ENCODE peak calls at places on chromosomes 16 and 17, in ten cellular contexts. One of them, this sample, is unnamed.

GRCh38 chr16:27264151-27264550 is 4.4 kb downstream of the NSMCE1 start:
- DNase-seq in pancreas: no peak
- DNase-seq in K562: no peak
- DNase-seq in foreskin fibroblast: peak
- DNase-seq in CD8-positive, alpha-beta memory T cell: no peak
- DNase-seq in cardiac muscle cell: no peak
- DNase-seq in tibial artery: no peak
- DNase-seq in AG04449: no peak
- DNase-seq in A549: no peak
- DNase-seq in lower leg skin: no peak
- DNase-seq in this sample: peak

GRCh38 chr17:55496094-55496881 is 15.0 kb downstream of the SMIM36 start:
- DNase-seq in pancreas: no peak
- DNase-seq in K562: no peak
- DNase-seq in foreskin fibroblast: peak
- DNase-seq in CD8-positive, alpha-beta memory T cell: no peak
- DNase-seq in cardiac muscle cell: no peak
- DNase-seq in tibial artery: no peak
- DNase-seq in AG04449: no peak
- DNase-seq in A549: peak
- DNase-seq in lower leg skin: no peak
- DNase-seq in this sample: no peak

GRCh38 chr16:1865902-1866690 is 5.9 kb downstream of the MEIOB start:
- DNase-seq in pancreas: no peak
- DNase-seq in K562: no peak
- DNase-seq in foreskin fibroblast: no peak
- DNase-seq in CD8-positive, alpha-beta memory T cell: no peak
- DNase-seq in cardiac muscle cell: no peak
- DNase-seq in tibial artery: no peak
- DNase-seq in AG04449: no peak
- DNase-seq in A549: no peak
- DNase-seq in lower leg skin: peak
- DNase-seq in this sample: no peak

GRCh38 chr17:79003661-79004411 is 5.7 kb downstream of the CANT1 start:
- DNase-seq in pancreas: no peak
- DNase-seq in K562: peak
- DNase-seq in foreskin fibroblast: no peak
- DNase-seq in CD8-positive, alpha-beta memory T cell: no peak
- DNase-seq in cardiac muscle cell: no peak
- DNase-seq in tibial artery: no peak
- DNase-seq in AG04449: no peak
- DNase-seq in A549: no peak
- DNase-seq in lower leg skin: peak
- DNase-seq in this sample: no peak

GRCh38 chr17:10224592-10225195 is 26.3 kb upstream of the GAS7 start:
- DNase-seq in pancreas: no peak
- DNase-seq in K562: no peak
- DNase-seq in foreskin fibroblast: no peak
- DNase-seq in CD8-positive, alpha-beta memory T cell: no peak
- DNase-seq in cardiac muscle cell: no peak
- DNase-seq in tibial artery: no peak
- DNase-seq in AG04449: no peak
- DNase-seq in A549: no peak
- DNase-seq in lower leg skin: peak
- DNase-seq in this sample: peak

GRCh38 chr16:88857728-88858339 is 907 bp downstream of the TRAPPC2L start:
- DNase-seq in pancreas: peak
- DNase-seq in K562: peak
- DNase-seq in foreskin fibroblast: peak
- DNase-seq in CD8-positive, alpha-beta memory T cell: peak
- DNase-seq in cardiac muscle cell: peak
- DNase-seq in tibial artery: peak
- DNase-seq in AG04449: peak
- DNase-seq in A549: peak
- DNase-seq in lower leg skin: peak
- DNase-seq in this sample: peak

GRCh38 chr16:53726625-53727024 is 22.7 kb downstream of the FTO start:
- DNase-seq in pancreas: no peak
- DNase-seq in K562: no peak
- DNase-seq in foreskin fibroblast: no peak
- DNase-seq in CD8-positive, alpha-beta memory T cell: no peak
- DNase-seq in cardiac muscle cell: peak
- DNase-seq in tibial artery: no peak
- DNase-seq in AG04449: no peak
- DNase-seq in A549: no peak
- DNase-seq in lower leg skin: no peak
- DNase-seq in this sample: no peak

GRCh38 chr16:75116081-75116910 is at the start of gene LDHD:
- DNase-seq in pancreas: peak
- DNase-seq in K562: peak
- DNase-seq in foreskin fibroblast: peak
- DNase-seq in CD8-positive, alpha-beta memory T cell: no peak
- DNase-seq in cardiac muscle cell: peak
- DNase-seq in tibial artery: peak
- DNase-seq in AG04449: no peak
- DNase-seq in A549: peak
- DNase-seq in lower leg skin: peak
- DNase-seq in this sample: no peak

GRCh38 chr17:29407856-29408255 is 17.7 kb downstream of the TAOK1 start:
- DNase-seq in pancreas: no peak
- DNase-seq in K562: no peak
- DNase-seq in foreskin fibroblast: no peak
- DNase-seq in CD8-positive, alpha-beta memory T cell: no peak
- DNase-seq in cardiac muscle cell: no peak
- DNase-seq in tibial artery: no peak
- DNase-seq in AG04449: no peak
- DNase-seq in A549: no peak
- DNase-seq in lower leg skin: no peak
- DNase-seq in this sample: no peak

GRCh38 chr17:37830151-37830993 is 85.5 kb upstream of the HNF1B start:
- DNase-seq in pancreas: no peak
- DNase-seq in K562: no peak
- DNase-seq in foreskin fibroblast: no peak
- DNase-seq in CD8-positive, alpha-beta memory T cell: no peak
- DNase-seq in cardiac muscle cell: no peak
- DNase-seq in tibial artery: no peak
- DNase-seq in AG04449: no peak
- DNase-seq in A549: no peak
- DNase-seq in lower leg skin: peak
- DNase-seq in this sample: no peak

GRCh38 chr17:50360716-50361115 is 12.3 kb downstream of the MRPL27 start:
- DNase-seq in pancreas: no peak
- DNase-seq in K562: no peak
- DNase-seq in foreskin fibroblast: no peak
- DNase-seq in CD8-positive, alpha-beta memory T cell: no peak
- DNase-seq in cardiac muscle cell: no peak
- DNase-seq in tibial artery: no peak
- DNase-seq in AG04449: no peak
- DNase-seq in A549: no peak
- DNase-seq in lower leg skin: peak
- DNase-seq in this sample: no peak

GRCh38 chr17:31657876-31658275 is 201.2 kb downstream of the COPRS start:
- DNase-seq in pancreas: no peak
- DNase-seq in K562: no peak
- DNase-seq in foreskin fibroblast: no peak
- DNase-seq in CD8-positive, alpha-beta memory T cell: no peak
- DNase-seq in cardiac muscle cell: no peak
- DNase-seq in tibial artery: no peak
- DNase-seq in AG04449: no peak
- DNase-seq in A549: no peak
- DNase-seq in lower leg skin: no peak
- DNase-seq in this sample: no peak

GRCh38 chr16:19116711-19117449 is 3.1 kb downstream of the ITPRIPL2 start:
- DNase-seq in pancreas: no peak
- DNase-seq in K562: no peak
- DNase-seq in foreskin fibroblast: no peak
- DNase-seq in CD8-positive, alpha-beta memory T cell: no peak
- DNase-seq in cardiac muscle cell: no peak
- DNase-seq in tibial artery: no peak
- DNase-seq in AG04449: no peak
- DNase-seq in A549: no peak
- DNase-seq in lower leg skin: no peak
- DNase-seq in this sample: no peak

GRCh38 chr17:81917565-81918332 is at the start of gene SIRT7:
- DNase-seq in pancreas: peak
- DNase-seq in K562: peak
- DNase-seq in foreskin fibroblast: no peak
- DNase-seq in CD8-positive, alpha-beta memory T cell: peak
- DNase-seq in cardiac muscle cell: peak
- DNase-seq in tibial artery: peak
- DNase-seq in AG04449: no peak
- DNase-seq in A549: peak
- DNase-seq in lower leg skin: peak
- DNase-seq in this sample: no peak

GRCh38 chr16:19760336-19761060 is 42.4 kb downstream of the IQCK start:
- DNase-seq in pancreas: no peak
- DNase-seq in K562: no peak
- DNase-seq in foreskin fibroblast: no peak
- DNase-seq in CD8-positive, alpha-beta memory T cell: no peak
- DNase-seq in cardiac muscle cell: no peak
- DNase-seq in tibial artery: no peak
- DNase-seq in AG04449: no peak
- DNase-seq in A549: no peak
- DNase-seq in lower leg skin: no peak
- DNase-seq in this sample: no peak

GRCh38 chr16:85573696-85574641 is 39.2 kb upstream of the GSE1 start:
- DNase-seq in pancreas: peak
- DNase-seq in K562: peak
- DNase-seq in foreskin fibroblast: no peak
- DNase-seq in CD8-positive, alpha-beta memory T cell: no peak
- DNase-seq in cardiac muscle cell: peak
- DNase-seq in tibial artery: peak
- DNase-seq in AG04449: no peak
- DNase-seq in A549: no peak
- DNase-seq in lower leg skin: no peak
- DNase-seq in this sample: no peak

GRCh38 chr16:85573045-85573695 is 40.0 kb upstream of the GSE1 start:
- DNase-seq in pancreas: no peak
- DNase-seq in K562: no peak
- DNase-seq in foreskin fibroblast: no peak
- DNase-seq in CD8-positive, alpha-beta memory T cell: no peak
- DNase-seq in cardiac muscle cell: no peak
- DNase-seq in tibial artery: no peak
- DNase-seq in AG04449: no peak
- DNase-seq in A549: no peak
- DNase-seq in lower leg skin: no peak
- DNase-seq in this sample: no peak

GRCh38 chr16:85575910-85576309 is 37.2 kb upstream of the GSE1 start:
- DNase-seq in pancreas: no peak
- DNase-seq in K562: no peak
- DNase-seq in foreskin fibroblast: no peak
- DNase-seq in CD8-positive, alpha-beta memory T cell: no peak
- DNase-seq in cardiac muscle cell: no peak
- DNase-seq in tibial artery: no peak
- DNase-seq in AG04449: no peak
- DNase-seq in A549: no peak
- DNase-seq in lower leg skin: no peak
- DNase-seq in this sample: no peak

GRCh38 chr16:85576944-85577343 is 36.2 kb upstream of the GSE1 start:
- DNase-seq in pancreas: no peak
- DNase-seq in K562: no peak
- DNase-seq in foreskin fibroblast: no peak
- DNase-seq in CD8-positive, alpha-beta memory T cell: no peak
- DNase-seq in cardiac muscle cell: no peak
- DNase-seq in tibial artery: no peak
- DNase-seq in AG04449: no peak
- DNase-seq in A549: no peak
- DNase-seq in lower leg skin: no peak
- DNase-seq in this sample: no peak

GRCh38 chr16:85574672-85575475 is 38.2 kb upstream of the GSE1 start:
- DNase-seq in pancreas: no peak
- DNase-seq in K562: no peak
- DNase-seq in foreskin fibroblast: no peak
- DNase-seq in CD8-positive, alpha-beta memory T cell: no peak
- DNase-seq in cardiac muscle cell: no peak
- DNase-seq in tibial artery: no peak
- DNase-seq in AG04449: no peak
- DNase-seq in A549: no peak
- DNase-seq in lower leg skin: no peak
- DNase-seq in this sample: no peak
- H3K4me3 ChIP-seq in pancreas: no peak
- H3K4me3 ChIP-seq in K562: peak
- H3K4me3 ChIP-seq in foreskin fibroblast: no peak
- H3K4me3 ChIP-seq in CD8-positive, alpha-beta memory T cell: no peak
- H3K4me3 ChIP-seq in cardiac muscle cell: no peak
- H3K4me3 ChIP-seq in tibial artery: peak
- H3K4me3 ChIP-seq in AG04449: no peak
- H3K4me3 ChIP-seq in A549: no peak
- H3K4me3 ChIP-seq in lower leg skin: no peak
- H3K4me3 ChIP-seq in this sample: no peak

DNA sequence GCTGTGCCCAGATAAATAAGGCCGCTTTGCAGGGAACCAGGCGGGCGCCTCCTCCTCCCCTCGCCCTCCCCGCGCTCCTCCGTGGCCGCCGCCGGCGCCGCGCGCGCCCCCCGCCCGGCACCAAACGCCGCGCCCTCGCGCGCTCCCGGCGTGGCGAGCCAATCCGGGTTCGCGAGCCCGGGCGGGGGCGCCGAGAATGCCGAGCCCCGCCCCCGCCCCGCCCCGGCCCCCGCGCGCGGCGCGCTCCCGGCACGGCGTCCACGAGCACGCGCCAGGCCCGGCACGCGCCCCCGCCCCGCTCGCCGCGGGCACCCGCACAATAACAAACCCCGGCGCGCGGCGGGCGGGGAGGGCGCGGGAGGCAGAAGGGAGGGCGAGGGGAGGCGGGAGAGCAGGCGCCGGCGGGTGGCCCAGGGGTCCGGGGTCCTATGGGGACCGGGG is at the start of gene FBXL16:
- DNase-seq in pancreas: no peak
- DNase-seq in K562: peak
- DNase-seq in foreskin fibroblast: no peak
- DNase-seq in CD8-positive, alpha-beta memory T cell: no peak
- DNase-seq in cardiac muscle cell: no peak
- DNase-seq in tibial artery: no peak
- DNase-seq in AG04449: no peak
- DNase-seq in A549: no peak
- DNase-seq in lower leg skin: no peak
- DNase-seq in this sample: no peak
- H3K4me3 ChIP-seq in pancreas: no peak
- H3K4me3 ChIP-seq in K562: peak
- H3K4me3 ChIP-seq in foreskin fibroblast: no peak
- H3K4me3 ChIP-seq in CD8-positive, alpha-beta memory T cell: no peak
- H3K4me3 ChIP-seq in cardiac muscle cell: no peak
- H3K4me3 ChIP-seq in tibial artery: no peak
- H3K4me3 ChIP-seq in AG04449: peak
- H3K4me3 ChIP-seq in A549: peak
- H3K4me3 ChIP-seq in lower leg skin: no peak
- H3K4me3 ChIP-seq in this sample: no peak

GRCh38 chr16:84628226-84628731 is 10.4 kb upstream of the COTL1 start:
- DNase-seq in pancreas: no peak
- DNase-seq in K562: no peak
- DNase-seq in foreskin fibroblast: no peak
- DNase-seq in CD8-positive, alpha-beta memory T cell: no peak
- DNase-seq in cardiac muscle cell: no peak
- DNase-seq in tibial artery: no peak
- DNase-seq in AG04449: no peak
- DNase-seq in A549: no peak
- DNase-seq in lower leg skin: no peak
- DNase-seq in this sample: no peak
- H3K4me3 ChIP-seq in pancreas: no peak
- H3K4me3 ChIP-seq in K562: no peak
- H3K4me3 ChIP-seq in foreskin fibroblast: no peak
- H3K4me3 ChIP-seq in CD8-positive, alpha-beta memory T cell: no peak
- H3K4me3 ChIP-seq in cardiac muscle cell: no peak
- H3K4me3 ChIP-seq in tibial artery: no peak
- H3K4me3 ChIP-seq in AG04449: no peak
- H3K4me3 ChIP-seq in A549: no peak
- H3K4me3 ChIP-seq in lower leg skin: no peak
- H3K4me3 ChIP-seq in this sample: no peak

GRCh38 chr17:48052956-48053757 is 5.0 kb downstream of the NFE2L1 start:
- DNase-seq in pancreas: no peak
- DNase-seq in K562: peak
- DNase-seq in foreskin fibroblast: peak
- DNase-seq in CD8-positive, alpha-beta memory T cell: no peak
- DNase-seq in cardiac muscle cell: peak
- DNase-seq in tibial artery: peak
- DNase-seq in AG04449: no peak
- DNase-seq in A549: no peak
- DNase-seq in lower leg skin: peak
- DNase-seq in this sample: peak
- H3K4me3 ChIP-seq in pancreas: no peak
- H3K4me3 ChIP-seq in K562: peak
- H3K4me3 ChIP-seq in foreskin fibroblast: peak
- H3K4me3 ChIP-seq in CD8-positive, alpha-beta memory T cell: no peak
- H3K4me3 ChIP-seq in cardiac muscle cell: no peak
- H3K4me3 ChIP-seq in tibial artery: peak
- H3K4me3 ChIP-seq in AG04449: peak
- H3K4me3 ChIP-seq in A549: peak
- H3K4me3 ChIP-seq in lower leg skin: no peak
- H3K4me3 ChIP-seq in this sample: peak

This sample was measured in retinal pigment epithelial cell.